ENCODE peak calls at places on chromosomes 6 and 20, in eight cellular contexts. One of them, this sample, is unnamed.

GRCh38 chr6:33727932-33728331 is 16.4 kb upstream of the UQCC2 start:
- DNase-seq in aorta: no peak
- DNase-seq in H4: no peak
- DNase-seq in Kasumi-1: no peak
- DNase-seq in stimulated activated CD8-positive, alpha-beta memory T cell treated with anti-CD3 and anti-CD28 coated beads, Interleukin-4, amount 100 ng/mL, for 24 hours: no peak
- DNase-seq in OCI-LY7: no peak
- DNase-seq in AG08396: no peak
- DNase-seq in NCI-H748 treated with DMSO at 0.1 percent for 48 hours: no peak
- DNase-seq in this sample: no peak

GRCh38 chr20:63099426-63100267 is 92.9 kb upstream of the BHLHE23 start:
- DNase-seq in H4: no peak
- DNase-seq in Kasumi-1: no peak
- DNase-seq in stimulated activated CD8-positive, alpha-beta memory T cell treated with anti-CD3 and anti-CD28 coated beads, Interleukin-4, amount 100 ng/mL, for 24 hours: no peak
- DNase-seq in NCI-H748 treated with DMSO at 0.1 percent for 48 hours: no peak
- DNase-seq in AG08396: no peak
- DNase-seq in OCI-LY7: no peak
- DNase-seq in aorta: peak; percentile 32
- DNase-seq in this sample: no peak

GRCh38 chr6:43499028-43499815 is 10.9 kb downstream of the LRRC73 start:
- DNase-seq in H4: no peak
- DNase-seq in AG08396: no peak
- DNase-seq in Kasumi-1: no peak
- DNase-seq in NCI-H748 treated with DMSO at 0.1 percent for 48 hours: no peak
- DNase-seq in aorta: no peak
- DNase-seq in OCI-LY7: no peak
- DNase-seq in stimulated activated CD8-positive, alpha-beta memory T cell treated with anti-CD3 and anti-CD28 coated beads, Interleukin-4, amount 100 ng/mL, for 24 hours: no peak
- DNase-seq in this sample: no peak

GRCh38 chr6:119351005-119351394 is 1.4 kb upstream of the MAN1A1 start:
- DNase-seq in NCI-H748 treated with DMSO at 0.1 percent for 48 hours: peak; percentile 72
- DNase-seq in H4: peak; percentile 17
- DNase-seq in AG08396: peak; percentile 45
- DNase-seq in OCI-LY7: peak; percentile 75
- DNase-seq in aorta: no peak
- DNase-seq in Kasumi-1: peak; percentile 48
- DNase-seq in stimulated activated CD8-positive, alpha-beta memory T cell treated with anti-CD3 and anti-CD28 coated beads, Interleukin-4, amount 100 ng/mL, for 24 hours: no peak
- DNase-seq in this sample: peak; percentile 31

GRCh38 chr6:144619983-144620382 is 334.8 kb downstream of the UTRN start:
- DNase-seq in AG08396: no peak
- DNase-seq in H4: no peak
- DNase-seq in Kasumi-1: no peak
- DNase-seq in stimulated activated CD8-positive, alpha-beta memory T cell treated with anti-CD3 and anti-CD28 coated beads, Interleukin-4, amount 100 ng/mL, for 24 hours: no peak
- DNase-seq in NCI-H748 treated with DMSO at 0.1 percent for 48 hours: no peak
- DNase-seq in OCI-LY7: no peak
- DNase-seq in aorta: no peak
- DNase-seq in this sample: no peak

GRCh38 chr6:7730852-7731251 is 5.0 kb downstream of the BMP6 start:
- DNase-seq in OCI-LY7: no peak
- DNase-seq in NCI-H748 treated with DMSO at 0.1 percent for 48 hours: no peak
- DNase-seq in Kasumi-1: no peak
- DNase-seq in AG08396: peak; percentile 53
- DNase-seq in aorta: no peak
- DNase-seq in stimulated activated CD8-positive, alpha-beta memory T cell treated with anti-CD3 and anti-CD28 coated beads, Interleukin-4, amount 100 ng/mL, for 24 hours: no peak
- DNase-seq in H4: peak; percentile 82
- DNase-seq in this sample: no peak

GRCh38 chr6:169559001-169559441 is 142.8 kb downstream of the WDR27 start:
- DNase-seq in OCI-LY7: no peak
- DNase-seq in aorta: no peak
- DNase-seq in stimulated activated CD8-positive, alpha-beta memory T cell treated with anti-CD3 and anti-CD28 coated beads, Interleukin-4, amount 100 ng/mL, for 24 hours: no peak
- DNase-seq in NCI-H748 treated with DMSO at 0.1 percent for 48 hours: no peak
- DNase-seq in Kasumi-1: no peak
- DNase-seq in AG08396: no peak
- DNase-seq in H4: no peak
- DNase-seq in this sample: no peak

GRCh38 chr20:11529046-11529445 is 388.6 kb upstream of the BTBD3 start:
- DNase-seq in OCI-LY7: no peak
- DNase-seq in NCI-H748 treated with DMSO at 0.1 percent for 48 hours: no peak
- DNase-seq in stimulated activated CD8-positive, alpha-beta memory T cell treated with anti-CD3 and anti-CD28 coated beads, Interleukin-4, amount 100 ng/mL, for 24 hours: no peak
- DNase-seq in aorta: no peak
- DNase-seq in Kasumi-1: no peak
- DNase-seq in AG08396: no peak
- DNase-seq in H4: no peak
- DNase-seq in this sample: no peak

GRCh38 chr6:55617272-55617671 is 38.3 kb upstream of the HMGCLL1 start:
- DNase-seq in stimulated activated CD8-positive, alpha-beta memory T cell treated with anti-CD3 and anti-CD28 coated beads, Interleukin-4, amount 100 ng/mL, for 24 hours: no peak
- DNase-seq in AG08396: peak; percentile 15
- DNase-seq in aorta: no peak
- DNase-seq in NCI-H748 treated with DMSO at 0.1 percent for 48 hours: no peak
- DNase-seq in Kasumi-1: peak; percentile 78
- DNase-seq in H4: peak; percentile 62
- DNase-seq in OCI-LY7: peak; percentile 5
- DNase-seq in this sample: peak; percentile 57

GRCh38 chr20:56348306-56348695 is 10.5 kb upstream of the FAM210B start:
- DNase-seq in aorta: no peak
- DNase-seq in Kasumi-1: no peak
- DNase-seq in stimulated activated CD8-positive, alpha-beta memory T cell treated with anti-CD3 and anti-CD28 coated beads, Interleukin-4, amount 100 ng/mL, for 24 hours: no peak
- DNase-seq in NCI-H748 treated with DMSO at 0.1 percent for 48 hours: no peak
- DNase-seq in H4: no peak
- DNase-seq in OCI-LY7: no peak
- DNase-seq in AG08396: no peak
- DNase-seq in this sample: peak; percentile 41

GRCh38 chr20:39195495-39196129 is 233.5 kb downstream of the DHX35 start:
- DNase-seq in NCI-H748 treated with DMSO at 0.1 percent for 48 hours: no peak
- DNase-seq in Kasumi-1: peak; percentile 10
- DNase-seq in stimulated activated CD8-positive, alpha-beta memory T cell treated with anti-CD3 and anti-CD28 coated beads, Interleukin-4, amount 100 ng/mL, for 24 hours: no peak
- DNase-seq in H4: no peak
- DNase-seq in AG08396: no peak
- DNase-seq in OCI-LY7: no peak
- DNase-seq in aorta: no peak
- DNase-seq in this sample: peak; percentile 23

GRCh38 chr6:42774201-42774600 is 7.7 kb upstream of the BICRAL start:
- DNase-seq in H4: no peak
- DNase-seq in aorta: no peak
- DNase-seq in stimulated activated CD8-positive, alpha-beta memory T cell treated with anti-CD3 and anti-CD28 coated beads, Interleukin-4, amount 100 ng/mL, for 24 hours: no peak
- DNase-seq in OCI-LY7: no peak
- DNase-seq in AG08396: no peak
- DNase-seq in NCI-H748 treated with DMSO at 0.1 percent for 48 hours: no peak
- DNase-seq in Kasumi-1: no peak
- DNase-seq in this sample: no peak

GRCh38 chr6:40302856-40303449 is 284.2 kb downstream of the LRFN2 start:
- DNase-seq in AG08396: no peak
- DNase-seq in OCI-LY7: no peak
- DNase-seq in H4: no peak
- DNase-seq in Kasumi-1: no peak
- DNase-seq in stimulated activated CD8-positive, alpha-beta memory T cell treated with anti-CD3 and anti-CD28 coated beads, Interleukin-4, amount 100 ng/mL, for 24 hours: no peak
- DNase-seq in NCI-H748 treated with DMSO at 0.1 percent for 48 hours: no peak
- DNase-seq in aorta: no peak
- DNase-seq in this sample: no peak

GRCh38 chr6:21915707-21916399 is 322.3 kb downstream of the SOX4 start:
- DNase-seq in H4: peak; percentile 24
- DNase-seq in stimulated activated CD8-positive, alpha-beta memory T cell treated with anti-CD3 and anti-CD28 coated beads, Interleukin-4, amount 100 ng/mL, for 24 hours: no peak
- DNase-seq in AG08396: peak; percentile 14
- DNase-seq in aorta: no peak
- DNase-seq in OCI-LY7: no peak
- DNase-seq in NCI-H748 treated with DMSO at 0.1 percent for 48 hours: no peak
- DNase-seq in Kasumi-1: no peak
- DNase-seq in this sample: no peak

GRCh38 chr6:38973178-38974057 is 75.2 kb upstream of the GLP1R start:
- DNase-seq in H4: peak; percentile 75
- DNase-seq in OCI-LY7: peak; percentile 52
- DNase-seq in stimulated activated CD8-positive, alpha-beta memory T cell treated with anti-CD3 and anti-CD28 coated beads, Interleukin-4, amount 100 ng/mL, for 24 hours: no peak
- DNase-seq in NCI-H748 treated with DMSO at 0.1 percent for 48 hours: peak; percentile 48
- DNase-seq in AG08396: peak; percentile 59
- DNase-seq in aorta: no peak
- DNase-seq in Kasumi-1: peak; percentile 86
- DNase-seq in this sample: peak; percentile 75

GRCh38 chr20:51492167-51493092 is 50.1 kb downstream of the NFATC2 start:
- DNase-seq in NCI-H748 treated with DMSO at 0.1 percent for 48 hours: peak; percentile 15
- DNase-seq in Kasumi-1: peak; percentile 56
- DNase-seq in AG08396: peak; percentile 58
- DNase-seq in aorta: peak; percentile 58
- DNase-seq in OCI-LY7: no peak
- DNase-seq in stimulated activated CD8-positive, alpha-beta memory T cell treated with anti-CD3 and anti-CD28 coated beads, Interleukin-4, amount 100 ng/mL, for 24 hours: no peak
- DNase-seq in H4: no peak
- DNase-seq in this sample: peak; percentile 42

GRCh38 chr6:36272234-36272633 is 2.4 kb downstream of the PNPLA1 start:
- DNase-seq in NCI-H748 treated with DMSO at 0.1 percent for 48 hours: no peak
- DNase-seq in Kasumi-1: no peak
- DNase-seq in AG08396: no peak
- DNase-seq in aorta: no peak
- DNase-seq in H4: no peak
- DNase-seq in stimulated activated CD8-positive, alpha-beta memory T cell treated with anti-CD3 and anti-CD28 coated beads, Interleukin-4, amount 100 ng/mL, for 24 hours: no peak
- DNase-seq in OCI-LY7: no peak
- DNase-seq in this sample: no peak

GRCh38 chr6:166512567-166512966 is 73.9 kb downstream of the RAMACL start:
- DNase-seq in OCI-LY7: peak; percentile 40
- DNase-seq in NCI-H748 treated with DMSO at 0.1 percent for 48 hours: no peak
- DNase-seq in aorta: no peak
- DNase-seq in H4: no peak
- DNase-seq in Kasumi-1: no peak
- DNase-seq in stimulated activated CD8-positive, alpha-beta memory T cell treated with anti-CD3 and anti-CD28 coated beads, Interleukin-4, amount 100 ng/mL, for 24 hours: peak; percentile 7
- DNase-seq in AG08396: no peak
- DNase-seq in this sample: no peak

GRCh38 chr6:27502508-27503435 is 29.9 kb upstream of the ZNF184 start:
- DNase-seq in aorta: peak; percentile 68
- DNase-seq in AG08396: peak; percentile 38
- DNase-seq in NCI-H748 treated with DMSO at 0.1 percent for 48 hours: peak; percentile 89
- DNase-seq in OCI-LY7: peak; percentile 82
- DNase-seq in stimulated activated CD8-positive, alpha-beta memory T cell treated with anti-CD3 and anti-CD28 coated beads, Interleukin-4, amount 100 ng/mL, for 24 hours: peak; percentile 69
- DNase-seq in Kasumi-1: peak; percentile 83
- DNase-seq in H4: peak; percentile 67
- DNase-seq in this sample: peak; percentile 78

GRCh38 chr6:81023007-81023582 is 729.4 kb downstream of the TENT5A start:
- DNase-seq in H4: no peak
- DNase-seq in NCI-H748 treated with DMSO at 0.1 percent for 48 hours: no peak
- DNase-seq in AG08396: no peak
- DNase-seq in stimulated activated CD8-positive, alpha-beta memory T cell treated with anti-CD3 and anti-CD28 coated beads, Interleukin-4, amount 100 ng/mL, for 24 hours: no peak
- DNase-seq in aorta: no peak
- DNase-seq in Kasumi-1: peak; percentile 34
- DNase-seq in OCI-LY7: peak; percentile 42
- DNase-seq in this sample: no peak

GRCh38 chr20:45456632-45457031 is 12.9 kb upstream of the WFDC2 start:
- DNase-seq in NCI-H748 treated with DMSO at 0.1 percent for 48 hours: peak; percentile 18
- DNase-seq in Kasumi-1: peak; percentile 21
- DNase-seq in aorta: no peak
- DNase-seq in OCI-LY7: peak; percentile 47
- DNase-seq in H4: peak; percentile 36
- DNase-seq in AG08396: no peak
- DNase-seq in stimulated activated CD8-positive, alpha-beta memory T cell treated with anti-CD3 and anti-CD28 coated beads, Interleukin-4, amount 100 ng/mL, for 24 hours: no peak
- DNase-seq in this sample: peak; percentile 66

GRCh38 chr6:158848441-158848840 is 29.3 kb upstream of the EZR start:
- DNase-seq in stimulated activated CD8-positive, alpha-beta memory T cell treated with anti-CD3 and anti-CD28 coated beads, Interleukin-4, amount 100 ng/mL, for 24 hours: no peak
- DNase-seq in aorta: no peak
- DNase-seq in NCI-H748 treated with DMSO at 0.1 percent for 48 hours: no peak
- DNase-seq in OCI-LY7: no peak
- DNase-seq in H4: no peak
- DNase-seq in AG08396: no peak
- DNase-seq in Kasumi-1: no peak
- DNase-seq in this sample: peak; percentile 32

This sample was measured in hepatocyte.